ENCODE peak calls at places on chromosomes 6 and 20, in five cellular contexts. D, R, C, M and T are unnamed samples.
A peak's percentile ranks its signal among the peaks of the same experiment; 100 is the strongest.

GRCh38 chr6:114404339-114404955 is 61.6 kb upstream of the HS3ST5 start:
- DNase-seq in D (no peak), R (no peak), C (no peak), M (no peak), T (no peak)

GRCh38 chr20:12535770-12536169 is 473.0 kb upstream of the SPTLC3 start:
- DNase-seq in D (no peak), R (no peak), C (no peak), M (no peak), T (no peak)

GRCh38 chr6:128432394-128432793 is 88.0 kb downstream of the PTPRK start:
- DNase-seq in D (no peak), R (no peak), C (no peak), M (no peak), T (no peak)

GRCh38 chr6:162907876-162908481 is 180.2 kb downstream of the PACRG start:
- DNase-seq in D (no peak), R (no peak), C (peak; percentile 32), M (no peak), T (no peak)

GRCh38 chr6:44682987-44683779 is 295.7 kb downstream of the CDC5L start:
- DNase-seq in D (no peak), R (peak; percentile 28), C (no peak), M (no peak), T (no peak)

GRCh38 chr6:139751179-139751578 is 376.7 kb upstream of the CITED2 start:
- DNase-seq in D (no peak), R (no peak), C (no peak), M (no peak), T (no peak)

GRCh38 chr20:10209091-10209490 is 9.5 kb upstream of the SNAP25 start:
- DNase-seq in D (no peak), R (no peak), C (no peak), M (no peak), T (no peak)

GRCh38 chr6:46954819-46955520 is 33.2 kb upstream of the ADGRF5 start:
- DNase-seq in D (peak; percentile 92), R (no peak), C (no peak), M (no peak), T (no peak)

GRCh38 chr6:41728073-41728936 is 7.1 kb downstream of the TFEB start:
- DNase-seq in D (peak; percentile 62), R (no peak), C (no peak), M (no peak), T (no peak)